ENCODE peak calls at places on chromosomes 3 and 15, in six cellular contexts. Y, D, I, T, K and R are unnamed samples.

GRCh38 chr3:131009698-131010097 is 16.9 kb downstream of the ASTE1 start:
- DNase-seq in Y (no peak), D (no peak), I (no peak), T (no peak), K (no peak), R (no peak)

GRCh38 chr3:155517907-155518306 is 224.4 kb upstream of the STRIT1 start:
- DNase-seq in Y (no peak), D (no peak), I (no peak), T (no peak), K (no peak), R (no peak)

GRCh38 chr3:65597952-65598413 is 440.7 kb downstream of the MAGI1 start:
- DNase-seq in Y (peak; percentile 69), D (no peak), I (peak; percentile 84), T (no peak), K (peak; percentile 58), R (no peak)

GRCh38 chr15:62883938-62884479 is 158.5 kb upstream of the TPM1 start:
- DNase-seq in Y (no peak), D (peak; percentile 70), I (no peak), T (no peak), K (no peak), R (no peak)

GRCh38 chr3:50221413-50222168 is 14.4 kb upstream of the GNAI2 start:
- DNase-seq in Y (peak; percentile 78), D (no peak), I (peak; percentile 70), T (no peak), K (no peak), R (no peak)

GRCh38 chr3:161342629-161343028 is 28.7 kb downstream of the SPTSSB start:
- DNase-seq in Y (no peak), D (no peak), I (no peak), T (no peak), K (no peak), R (no peak)

GRCh38 chr3:1439395-1439794 is 346.6 kb downstream of the CNTN6 start:
- DNase-seq in Y (peak; percentile 61), D (no peak), I (peak; percentile 75), T (no peak), K (no peak), R (no peak)

GRCh38 chr3:98814799-98815450 is 51.8 kb downstream of the ST3GAL6 start:
- DNase-seq in Y (peak; percentile 37), D (peak; percentile 90), I (no peak), T (no peak), K (no peak), R (peak; percentile 79)

GRCh38 chr15:89824607-89824867 is 9.9 kb upstream of the ANPEP start:
- DNase-seq in Y (no peak), D (no peak), I (no peak), T (no peak), K (no peak), R (no peak)

GRCh38 chr3:49972656-49973055 is 32.7 kb downstream of the RBM6 start:
- DNase-seq in Y (no peak), D (no peak), I (no peak), T (no peak), K (no peak), R (no peak)

GRCh38 chr15:75809986-75810750 is 33.1 kb upstream of the UBE2Q2 start:
- DNase-seq in Y (peak; percentile 86), D (no peak), I (peak; percentile 72), T (peak; percentile 64), K (no peak), R (peak; percentile 13)

GRCh38 chr15:78170848-78171773 is 21.9 kb downstream of the IDH3A start:
- DNase-seq in Y (no peak), D (no peak), I (no peak), T (no peak), K (no peak), R (no peak)

GRCh38 chr3:65953881-65954733 is 84.6 kb downstream of the MAGI1 start:
- DNase-seq in Y (no peak), D (no peak), I (no peak), T (no peak), K (no peak), R (no peak)

GRCh38 chr3:79086514-79086913 is 681.3 kb downstream of the ROBO1 start:
- DNase-seq in Y (peak; percentile 78), D (peak; percentile 63), I (peak; percentile 63), T (peak; percentile 49), K (peak; percentile 65), R (peak; percentile 65)

GRCh38 chr3:122021811-122022401 is at the start of gene ILDR1:
- DNase-seq in Y (no peak), D (no peak), I (peak; percentile 79), T (peak; percentile 22), K (no peak), R (no peak)

GRCh38 chr3:99641984-99642383 is 3.6 kb downstream of the COL8A1 start:
- DNase-seq in Y (peak; percentile 30), D (no peak), I (no peak), T (no peak), K (no peak), R (no peak)

GRCh38 chr3:142888484-142889262 is at the start of gene PCOLCE2:
- DNase-seq in Y (peak; percentile 75), D (no peak), I (peak; percentile 86), T (peak; percentile 25), K (peak; percentile 49), R (peak; percentile 9)

GRCh38 chr3:67468511-67468910 is 185.9 kb downstream of the SUCLG2 start:
- DNase-seq in Y (no peak), D (peak; percentile 32), I (no peak), T (no peak), K (no peak), R (no peak)

GRCh38 chr15:77494073-77494472 is 73.4 kb downstream of the HMG20A start:
- DNase-seq in Y (no peak), D (no peak), I (no peak), T (no peak), K (no peak), R (no peak)

GRCh38 chr3:151107177-151107576 is 21.7 kb downstream of the MED12L start:
- DNase-seq in Y (peak; percentile 42), D (no peak), I (no peak), T (no peak), K (peak; percentile 45), R (no peak)

GRCh38 chr15:72382146-72382545 is 6.3 kb upstream of the HEXA start:
- DNase-seq in Y (peak; percentile 11), D (no peak), I (no peak), T (no peak), K (no peak), R (peak; percentile 17)

GRCh38 chr3:66039590-66039887 is 821 bp upstream of the MAGI1 start:
- DNase-seq in Y (peak; percentile 82), D (no peak), I (no peak), T (peak; percentile 89), K (no peak), R (peak; percentile 45)

GRCh38 chr15:31498329-31498728 is 171.7 kb downstream of the KLF13 start:
- DNase-seq in Y (no peak), D (no peak), I (peak; percentile 19), T (no peak), K (no peak), R (no peak)

GRCh38 chr15:33064878-33065277 is 129.6 kb downstream of the FMN1 start:
- DNase-seq in Y (no peak), D (peak; percentile 81), I (no peak), T (no peak), K (no peak), R (no peak)

GRCh38 chr3:76310661-76311060 is 525.3 kb upstream of the ZNF717 start:
- DNase-seq in Y (no peak), D (no peak), I (no peak), T (no peak), K (no peak), R (no peak)

GRCh38 chr15:100350434-100351226 is 8.9 kb upstream of the ADAMTS17 start:
- DNase-seq in Y (no peak), D (peak; percentile 55), I (no peak), T (no peak), K (no peak), R (peak; percentile 15)

GRCh38 chr3:143124683-143125520 is 5.3 kb downstream of the CHST2 start:
- DNase-seq in Y (no peak), D (no peak), I (no peak), T (no peak), K (no peak), R (peak; percentile 29)

GRCh38 chr3:14460342-14461005 is 58.1 kb downstream of the SLC6A6 start:
- DNase-seq in Y (no peak), D (peak; percentile 93), I (no peak), T (no peak), K (no peak), R (peak; percentile 55)

GRCh38 chr15:99019558-99020540 is 12.3 kb upstream of the PGPEP1L start:
- DNase-seq in Y (no peak), D (peak; percentile 65), I (peak; percentile 11), T (peak; percentile 66), K (no peak), R (peak; percentile 75)

DNA sequence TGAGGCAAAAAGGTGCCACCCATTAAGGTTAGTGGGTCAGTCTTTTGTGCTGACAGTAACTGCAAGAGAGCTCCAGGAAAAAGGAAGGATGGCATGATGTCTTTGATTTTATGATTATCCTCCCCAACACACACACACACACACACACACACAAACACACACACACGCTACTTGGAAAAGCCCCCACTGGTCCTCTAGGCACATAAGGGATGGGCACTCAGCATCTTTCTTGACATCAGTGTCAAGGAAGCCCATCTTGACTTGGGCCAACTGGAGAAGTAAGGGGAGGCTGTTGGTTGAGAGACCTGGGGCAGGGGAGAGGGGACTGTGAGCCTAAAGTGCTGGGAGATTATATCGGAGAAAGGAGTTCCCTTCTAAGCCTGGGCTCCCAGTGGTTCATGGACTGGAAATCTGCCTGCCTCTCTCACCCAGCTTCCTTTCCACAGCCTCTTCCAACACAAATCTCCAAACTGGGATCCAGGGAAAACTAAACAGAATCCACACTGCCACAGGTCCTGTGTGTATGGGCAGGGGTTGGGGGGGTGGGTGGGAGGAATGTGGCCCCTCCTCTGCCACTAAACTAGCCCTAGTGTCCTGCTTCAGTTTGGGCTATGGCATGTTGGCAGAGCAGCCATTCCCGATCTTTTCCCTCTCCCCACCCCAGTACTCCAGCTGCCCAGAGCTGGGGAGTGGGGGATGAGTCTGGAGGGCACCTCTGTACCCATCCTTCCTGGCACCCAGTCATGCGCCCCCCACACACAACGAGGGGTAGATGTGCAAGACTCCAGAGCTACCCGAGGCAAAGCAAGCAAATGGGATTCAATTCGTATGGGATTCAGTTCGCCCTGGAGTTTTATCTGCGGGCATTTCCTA is 1.6 kb downstream of the AMOTL2 start:
- DNase-seq in Y (no peak), D (peak; percentile 30), I (no peak), T (no peak), K (no peak), R (peak; percentile 38)
- H3K23ac ChIP-seq in Y (peak overlapping the region; percentile 99), D (peak overlapping the region; percentile 99), I (no peak overlapping the region), T (no peak overlapping the region), K (no peak overlapping the region), R (no peak overlapping the region)

DNA sequence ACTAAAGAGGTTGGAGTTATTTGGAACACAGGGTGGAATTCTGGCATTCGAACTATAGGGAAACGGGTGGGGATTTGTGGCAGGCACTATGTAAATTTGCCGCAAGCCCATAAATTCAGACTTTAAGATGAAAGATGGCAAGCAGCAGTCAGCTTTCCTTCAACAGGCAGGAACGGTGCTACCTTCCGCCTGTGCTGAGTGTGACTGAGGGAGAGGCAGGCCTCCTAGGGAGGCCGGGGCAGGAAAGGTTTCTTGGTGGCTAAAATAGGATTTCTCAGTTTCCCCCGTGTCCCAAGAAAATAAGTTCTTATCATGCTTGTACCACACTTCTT is 12.5 kb downstream of the FLNB start:
- DNase-seq in Y (no peak), D (no peak), I (no peak), T (no peak), K (no peak), R (no peak)
- H3K4me1 ChIP-seq in Y (peaks cover 32% of the 10 kb centered on the region), D (peaks cover 21% of the 10 kb centered on the region), I (peaks cover 14% of the 10 kb centered on the region), T (peaks cover 28% of the 10 kb centered on the region), K (peaks cover 20% of the 10 kb centered on the region), R (peaks cover 35% of the 10 kb centered on the region)

GRCh38 chr3:146953523-146954125 is 348.5 kb upstream of the PLSCR5 start:
- DNase-seq in Y (peak; percentile 16), D (peak; percentile 1), I (no peak), T (no peak), K (peak; percentile 17), R (no peak)
- H3K4me3 ChIP-seq in Y (no peak overlapping the region), D (no peak overlapping the region), I (no peak overlapping the region), T (no peak overlapping the region), K (no peak overlapping the region), R (no peak overlapping the region)

GRCh38 chr3:56885879-56886647 is 84.3 kb upstream of the ARHGEF3 start:
- DNase-seq in Y (no peak), D (no peak), I (no peak), T (no peak), K (no peak), R (peak; percentile 25)
- H3K23ac ChIP-seq in Y (no peak overlapping the region), D (no peak overlapping the region), I (no peak overlapping the region), T (no peak overlapping the region), K (no peak overlapping the region), R (no peak overlapping the region)